ENCODE peak calls at places on chromosomes 2 and 18, in five cellular contexts. M, B, Z, Y and I are unnamed samples.

GRCh38 chr2:172097557-172098131 is 5.1 kb downstream of the DLX2 start:
- DNase-seq in M (no peak), B (no peak), Z (no peak), Y (no peak), I (no peak)

GRCh38 chr2:29655391-29656086 is 265.8 kb downstream of the ALK start:
- DNase-seq in M (no peak), B (no peak), Z (no peak), Y (no peak), I (no peak)

GRCh38 chr18:28729321-28729720 is 552.4 kb upstream of the CDH2 start:
- DNase-seq in M (no peak), B (no peak), Z (no peak), Y (no peak), I (no peak)

GRCh38 chr2:122233372-122233771 is 477.9 kb downstream of the TSN start:
- DNase-seq in M (no peak), B (no peak), Z (no peak), Y (no peak), I (no peak)

GRCh38 chr2:168215813-168216212 is 31.6 kb downstream of the STK39 start:
- DNase-seq in M (no peak), B (no peak), Z (no peak), Y (no peak), I (no peak)

GRCh38 chr18:31424383-31424988 is 23.1 kb upstream of the DSG3 start:
- DNase-seq in M (no peak), B (no peak), Z (peak; percentile 57), Y (no peak), I (peak; percentile 57)

GRCh38 chr2:207163815-207164747 is 1.7 kb downstream of the KLF7 start:
- DNase-seq in M (peak; percentile 2), B (peak; percentile 74), Z (peak; percentile 30), Y (no peak), I (peak; percentile 34)

GRCh38 chr18:76496200-76496890 is 1.3 kb upstream of the ZNF516 start:
- DNase-seq in M (no peak), B (peak; percentile 88), Z (peak; percentile 73), Y (peak; percentile 37), I (peak; percentile 55)

GRCh38 chr2:67346718-67347407 is 50.3 kb upstream of the ETAA1 start:
- DNase-seq in M (no peak), B (no peak), Z (no peak), Y (no peak), I (no peak)

GRCh38 chr18:37671530-37671929 is 105.9 kb upstream of the CELF4 start:
- DNase-seq in M (no peak), B (no peak), Z (no peak), Y (no peak), I (no peak)

GRCh38 chr2:9768388-9768787 is 74.9 kb upstream of the TAF1B start:
- DNase-seq in M (no peak), B (no peak), Z (peak; percentile 74), Y (no peak), I (peak; percentile 67)

GRCh38 chr18:45860971-45861370 is 35.5 kb downstream of the SIGLEC15 start:
- DNase-seq in M (no peak), B (no peak), Z (no peak), Y (no peak), I (no peak)

GRCh38 chr2:133434962-133435668 is 133.1 kb downstream of the NCKAP5 start:
- DNase-seq in M (no peak), B (no peak), Z (no peak), Y (peak; percentile 24), I (no peak)

GRCh38 chr2:149715005-149715592 is 127.5 kb upstream of the MMADHC start:
- DNase-seq in M (no peak), B (no peak), Z (no peak), Y (no peak), I (peak; percentile 24)

GRCh38 chr2:20584045-20584636 is 66.8 kb downstream of the HS1BP3 start:
- DNase-seq in M (no peak), B (no peak), Z (no peak), Y (peak; percentile 49), I (no peak)

GRCh38 chr2:163877316-163877715 is 141.5 kb upstream of the FIGN start:
- DNase-seq in M (no peak), B (no peak), Z (peak; percentile 4), Y (no peak), I (no peak)

GRCh38 chr2:120028795-120029194 is 15.9 kb downstream of the EPB41L5 start:
- DNase-seq in M (no peak), B (no peak), Z (no peak), Y (no peak), I (no peak)

GRCh38 chr18:32308493-32309120 is 118.8 kb downstream of the MEP1B start:
- DNase-seq in M (no peak), B (no peak), Z (no peak), Y (peak; percentile 70), I (no peak)

GRCh38 chr2:16088713-16089112 is 148.4 kb downstream of the MYCN start:
- DNase-seq in M (no peak), B (no peak), Z (no peak), Y (no peak), I (no peak)
- TF ChIP-seq CTCF in M (no peak), B (no peak), Z (no peak), Y (no peak), I (no peak)

GRCh38 chr2:239401450-239402227 is 819 bp upstream of the HDAC4 start:
- DNase-seq in M (peak; percentile 87), B (peak; percentile 96), Z (peak; percentile 92), Y (peak; percentile 78), I (peak; percentile 92)
- TF ChIP-seq CTCF in M (no peak), B (no peak), Z (no peak), Y (peak; percentile 9), I (no peak)

GRCh38 chr2:74414913-74415761 is 6.3 kb downstream of the C2orf81 start:
- DNase-seq in M (no peak), B (peak; percentile 66), Z (no peak), Y (no peak), I (peak; percentile 53)
- TF ChIP-seq CTCF in M (peak; percentile 17), B (peak; percentile 45), Z (no peak), Y (no peak), I (no peak)

DNA sequence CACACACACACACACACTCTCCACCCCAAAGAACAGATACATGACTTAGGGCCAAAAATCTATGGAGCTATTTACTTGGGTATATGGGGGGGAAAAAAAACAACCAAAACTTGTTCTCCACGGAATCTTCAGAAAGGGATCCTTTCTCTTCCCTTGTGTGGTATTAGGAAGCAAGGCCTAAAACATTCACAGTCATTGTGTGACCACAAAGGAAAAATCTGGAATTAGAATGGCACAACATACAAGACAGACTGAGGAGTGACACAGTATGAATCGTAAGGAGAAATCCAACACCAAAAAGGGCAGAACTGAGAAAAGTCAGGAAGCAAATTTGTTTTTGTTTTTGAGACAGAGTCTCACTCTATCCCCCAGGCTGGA is 70.3 kb downstream of the ASXL2 start:
- DNase-seq in M (no peak), B (no peak), Z (no peak), Y (no peak), I (no peak)
- TF ChIP-seq CTCF in M (no peak), B (no peak), Z (no peak), Y (no peak), I (no peak)

GRCh38 chr2:151153601-151154000 is 108.1 kb downstream of the RBM43 start:
- DNase-seq in M (no peak), B (no peak), Z (no peak), Y (no peak), I (no peak)
- TF ChIP-seq CTCF in M (no peak), B (no peak), Z (no peak), Y (no peak), I (no peak)

DNA sequence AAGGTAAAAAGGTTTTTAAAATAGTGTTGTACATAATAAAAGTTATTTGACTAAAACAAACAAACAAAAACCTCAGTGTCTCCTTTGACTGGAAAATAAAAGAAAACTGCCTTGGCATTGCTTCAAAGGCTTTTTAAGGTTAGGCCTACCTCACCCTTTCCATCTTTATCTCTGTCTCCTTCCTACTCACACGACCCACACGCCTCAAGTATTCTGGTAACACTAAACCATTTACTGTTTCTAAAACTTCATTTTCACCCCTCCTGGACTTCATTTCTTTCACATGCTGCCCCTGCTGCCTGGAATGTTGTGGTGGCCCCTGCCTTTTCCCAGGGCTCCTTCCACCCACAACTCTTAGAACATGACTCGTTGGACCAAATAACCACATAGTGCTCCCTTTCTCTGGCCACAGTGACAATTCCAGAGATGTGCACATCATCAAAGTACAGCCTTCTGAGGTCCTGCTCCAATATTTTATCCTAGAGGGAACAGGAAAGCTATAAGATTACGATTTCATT is 54.0 kb downstream of the ERBB4 start:
- DNase-seq in M (no peak), B (no peak), Z (no peak), Y (no peak), I (no peak)
- TF ChIP-seq CTCF in M (no peak), B (no peak), Z (no peak), Y (no peak), I (no peak)

GRCh38 chr2:241942416-241943208 is 73.1 kb downstream of the RTP5 start:
- DNase-seq in M (no peak), B (no peak), Z (no peak), Y (no peak), I (no peak)

GRCh38 chr2:241939541-241939940 is 70.0 kb downstream of the RTP5 start:
- DNase-seq in M (no peak), B (no peak), Z (no peak), Y (no peak), I (no peak)

GRCh38 chr2:241941691-241942301 is 72.3 kb downstream of the RTP5 start:
- DNase-seq in M (no peak), B (no peak), Z (no peak), Y (no peak), I (no peak)

GRCh38 chr2:241943209-241943850 is 73.8 kb downstream of the RTP5 start:
- DNase-seq in M (no peak), B (no peak), Z (no peak), Y (no peak), I (no peak)

DNA sequence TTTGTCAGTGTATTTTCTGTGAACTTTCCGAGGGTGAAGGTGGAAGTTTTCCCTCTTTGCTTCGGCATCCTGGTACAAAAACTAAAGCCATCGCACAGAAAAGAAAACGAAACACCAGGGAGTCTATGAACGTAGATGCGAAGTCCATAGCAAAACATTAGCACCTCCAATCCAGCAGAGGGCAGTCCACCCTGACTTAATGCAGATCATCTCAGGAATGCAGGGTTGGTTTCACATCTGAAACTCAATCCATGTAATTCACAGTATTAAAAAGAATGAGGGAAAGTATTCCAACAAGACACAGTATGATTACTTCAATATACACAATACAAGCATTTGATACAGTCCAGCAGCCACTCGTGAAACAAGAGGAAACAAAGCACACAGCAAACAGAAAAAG is 70.8 kb downstream of the RTP5 start:
- DNase-seq in M (no peak), B (no peak), Z (no peak), Y (no peak), I (no peak)
- TF ChIP-seq CTCF in M (no peak), B (peak; percentile 17), Z (no peak), Y (peak; percentile 29), I (no peak)

GRCh38 chr18:51151185-51151567 is 46.3 kb downstream of the MEX3C start:
- DNase-seq in M (no peak), B (no peak), Z (no peak), Y (no peak), I (no peak)

GRCh38 chr18:51149605-51150429 is 47.7 kb downstream of the MEX3C start:
- DNase-seq in M (no peak), B (no peak), Z (no peak), Y (peak; percentile 2), I (no peak)

GRCh38 chr18:51150430-51150746 is 47.1 kb downstream of the MEX3C start:
- DNase-seq in M (no peak), B (no peak), Z (no peak), Y (no peak), I (no peak)

GRCh38 chr18:51153659-51154371 is 43.7 kb downstream of the MEX3C start:
- DNase-seq in M (no peak), B (no peak), Z (no peak), Y (no peak), I (no peak)

GRCh38 chr18:51151568-51152511 is 45.6 kb downstream of the MEX3C start:
- DNase-seq in M (no peak), B (no peak), Z (no peak), Y (no peak), I (no peak)
- TF ChIP-seq CTCF in M (no peak), B (no peak), Z (no peak), Y (no peak), I (no peak)